ENCODE peak calls at places on chromosomes 7 and 10, in five cellular contexts. A, L, P, X and I are unnamed samples.

GRCh38 chr10:24841530-24841929 is 110.9 kb downstream of the PRTFDC1 start:
- DNase-seq in A (no peak), P (no peak), X (no peak), L (no peak), I (no peak)

GRCh38 chr10:118918116-118918515 is 111.4 kb upstream of the NANOS1 start:
- DNase-seq in P (no peak), X (no peak), A (no peak), L (no peak), I (no peak)

GRCh38 chr7:91311844-91312243 is 47.6 kb downstream of the FZD1 start:
- DNase-seq in L (no peak), A (no peak), P (no peak), X (no peak), I (no peak)

GRCh38 chr10:84196083-84196482 is 1.7 kb downstream of the CDHR1 start:
- DNase-seq in X (no peak), P (peak; percentile 70), A (no peak), L (no peak), I (no peak)

GRCh38 chr10:69646688-69647060 is 16.6 kb downstream of the FAM241B start:
- DNase-seq in X (no peak), P (no peak), L (no peak), A (no peak), I (no peak)

GRCh38 chr10:60197206-60197605 is 192.5 kb downstream of the ANK3 start:
- DNase-seq in P (no peak), L (no peak), A (no peak), X (no peak), I (no peak)

GRCh38 chr7:122675011-122675410 is 23.9 kb downstream of the RNF133 start:
- DNase-seq in A (no peak), X (no peak), L (no peak), P (no peak), I (no peak)

GRCh38 chr7:138099813-138100212 is 23.6 kb downstream of the AKR1D1 start:
- DNase-seq in P (no peak), A (no peak), L (no peak), X (no peak), I (no peak)

GRCh38 chr10:32937824-32938482 is 20.1 kb downstream of the ITGB1 start:
- DNase-seq in X (no peak), P (no peak), A (no peak), L (no peak), I (no peak)

GRCh38 chr7:42740410-42740809 is 171.5 kb downstream of the C7orf25 start:
- DNase-seq in P (no peak), A (no peak), L (no peak), X (no peak), I (no peak)

GRCh38 chr10:36888925-36889573 is 236.3 kb upstream of the ANKRD30A start:
- DNase-seq in X (no peak), A (no peak), L (no peak), P (no peak), I (no peak)

GRCh38 chr7:112290065-112290464 is 83.6 kb downstream of the ZNF277 start:
- DNase-seq in L (no peak), X (no peak), P (no peak), A (no peak), I (no peak)

GRCh38 chr7:119895320-119895719 is 377.7 kb upstream of the KCND2 start:
- DNase-seq in A (no peak), P (no peak), X (no peak), L (no peak), I (no peak)

GRCh38 chr10:67934331-67934730 is 49.9 kb downstream of the SIRT1 start:
- DNase-seq in P (no peak), X (no peak), A (no peak), L (no peak), I (no peak)

GRCh38 chr10:97319671-97320479 is 804 bp downstream of the FRAT1 start:
- DNase-seq in A (peak; percentile 61), P (peak; percentile 83), L (peak; percentile 89), X (no peak), I (no peak)

GRCh38 chr10:68125770-68126169 is 16.5 kb downstream of the MYPN start:
- DNase-seq in L (no peak), A (no peak), P (no peak), X (no peak), I (no peak)

GRCh38 chr7:15755061-15755460 is 68.6 kb upstream of the MEOX2 start:
- DNase-seq in X (no peak), A (no peak), P (no peak), L (no peak), I (no peak)

GRCh38 chr7:45938626-45939302 is 17.7 kb upstream of the IGFBP3 start:
- DNase-seq in A (no peak), P (no peak), L (no peak), X (no peak), I (no peak)
- TF ChIP-seq CTCF in A (no peak), P (no peak), L (peak; percentile 11), X (no peak), I (peak; percentile 1)

GRCh38 chr7:129530881-129531391 is 28.6 kb downstream of the SMKR1 start:
- DNase-seq in X (peak; percentile 16), L (no peak), A (no peak), P (no peak), I (no peak)

GRCh38 chr7:129525225-129525862 is 23.0 kb downstream of the SMKR1 start:
- DNase-seq in X (no peak), L (no peak), P (no peak), A (no peak), I (no peak)

GRCh38 chr7:129532375-129532774 is 30.0 kb downstream of the SMKR1 start:
- DNase-seq in P (no peak), L (no peak), A (no peak), X (no peak), I (no peak)

GRCh38 chr7:129531721-129532120 is 29.4 kb downstream of the SMKR1 start:
- DNase-seq in L (no peak), P (no peak), A (no peak), X (no peak), I (no peak)

DNA sequence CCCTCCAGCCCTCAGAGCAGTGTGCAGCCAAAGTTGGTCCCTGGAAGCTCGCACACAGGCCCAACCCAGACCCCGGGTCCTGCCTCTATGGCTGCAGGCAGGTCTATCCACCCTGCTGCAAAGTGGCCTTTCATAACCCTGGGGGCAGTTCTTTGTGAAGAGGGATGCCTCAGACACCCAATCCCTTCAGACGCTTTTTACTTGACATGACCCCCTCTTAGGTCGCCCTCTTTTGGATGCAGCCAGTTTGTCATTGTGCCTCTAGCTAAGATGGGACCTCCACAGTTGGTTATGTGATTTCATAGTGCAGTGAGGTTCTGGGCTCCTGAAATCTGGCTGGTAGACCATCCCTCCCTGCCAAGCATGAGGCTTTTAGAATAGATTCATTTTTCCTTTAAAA is 27.3 kb downstream of the SMKR1 start:
- DNase-seq in X (no peak), A (no peak), L (no peak), P (no peak), I (no peak)
- TF ChIP-seq CTCF in X (no peak), A (no peak), L (no peak), P (no peak), I (no peak)

GRCh38 chr7:100580466-100581283 is 5.3 kb downstream of the LRCH4 start:
- DNase-seq in P (peak; percentile 19), L (no peak), A (no peak), X (no peak), I (no peak)
- TF ChIP-seq CTCF in P (no peak), L (no peak), A (no peak), X (no peak), I (no peak)

DNA sequence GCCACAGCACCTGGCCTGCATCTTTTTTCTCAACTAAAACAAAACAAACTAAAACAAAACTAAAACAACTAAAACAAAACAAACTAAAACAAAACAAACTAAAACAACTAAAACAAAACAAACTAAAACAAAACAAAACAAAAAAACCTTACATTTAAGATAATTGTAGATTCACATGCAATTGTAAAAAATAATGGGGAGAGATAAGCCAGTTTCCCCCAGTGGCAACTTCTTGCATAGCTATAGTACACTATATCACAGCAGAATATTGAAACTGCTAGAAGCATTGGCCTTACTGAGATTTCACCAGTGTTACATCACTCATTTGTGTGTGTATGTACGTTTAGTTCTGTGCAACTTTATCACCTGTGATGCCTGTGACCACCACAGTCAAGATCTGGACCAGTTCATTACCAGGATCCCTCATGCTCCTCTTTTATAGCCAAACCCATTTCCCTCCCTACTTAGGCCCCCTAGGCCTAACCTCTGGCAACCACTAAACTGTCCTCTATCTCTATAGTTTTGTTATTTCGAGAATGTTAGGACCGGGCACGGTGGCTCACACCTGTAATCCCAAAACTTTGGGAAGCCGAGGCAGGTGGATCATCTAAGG is 9.3 kb downstream of the FXYD4 start:
- DNase-seq in P (no peak), L (peak; percentile 2), A (no peak), X (no peak), I (no peak)
- TF ChIP-seq CTCF in P (no peak), L (no peak), A (no peak), X (peak; percentile 35), I (no peak)

DNA sequence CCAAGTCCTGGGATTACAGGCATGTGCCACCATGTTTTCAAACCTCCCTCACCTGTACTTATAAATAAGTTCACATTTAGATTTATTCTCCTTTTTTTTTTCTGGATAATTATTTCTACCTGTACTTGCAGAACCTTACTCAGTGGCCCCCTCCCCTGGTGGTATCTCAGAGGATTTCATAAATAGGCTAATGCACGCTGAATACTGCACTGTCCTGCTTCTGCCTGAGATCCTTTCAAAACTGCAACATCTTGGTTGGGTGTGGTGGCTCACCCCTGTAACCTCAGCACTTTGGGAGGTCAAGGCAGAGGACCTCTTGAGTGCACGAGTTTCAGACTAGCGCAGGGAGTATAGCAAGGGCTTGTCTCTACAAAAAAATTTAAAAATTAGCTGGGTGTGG is 4.6 kb upstream of the BLVRA start:
- DNase-seq in A (no peak), L (no peak), P (no peak), X (no peak), I (no peak)
- TF ChIP-seq CTCF in A (no peak), L (no peak), P (no peak), X (peak; percentile 10), I (no peak)

DNA sequence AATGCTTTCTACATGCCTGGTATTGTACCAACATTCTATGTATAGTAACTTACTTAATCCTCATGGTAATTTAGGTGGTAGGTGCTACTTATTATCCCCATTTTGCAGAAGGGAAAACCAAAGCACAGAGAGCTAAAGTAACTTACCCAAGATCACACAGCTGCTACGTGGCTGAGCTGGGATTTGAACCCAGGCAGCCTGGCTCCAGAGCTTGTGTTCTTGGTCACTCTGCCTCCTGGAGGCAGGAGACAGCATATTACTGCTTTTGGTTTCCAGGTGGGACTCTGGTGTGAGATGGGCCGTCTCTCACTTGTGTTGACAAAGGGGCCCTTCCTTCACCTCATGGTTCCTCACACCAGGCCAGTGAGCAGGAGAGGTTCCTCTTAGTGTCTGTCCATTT is 79.8 kb upstream of the PPIF start:
- DNase-seq in P (no peak), A (no peak), X (no peak), L (no peak), I (no peak)
- TF ChIP-seq CTCF in P (no peak), A (no peak), X (no peak), L (no peak), I (no peak)